ENCODE peak calls at places on chromosomes 4 and X, in eight cellular contexts. L, D, B, Y, U, W, Q and Z are unnamed samples.

GRCh38 chr4:2142630-2143427 is 83.7 kb downstream of the NAT8L start:
- DNase-seq in L (no peak), D (no peak), B (no peak), Y (no peak), U (no peak), W (no peak), Q (no peak), Z (no peak)

GRCh38 chrX:15465896-15466651 is 27.1 kb downstream of the PIR start:
- DNase-seq in L (no peak), D (peak; percentile 20), B (no peak), Y (no peak), U (no peak), W (no peak), Q (no peak), Z (no peak)

GRCh38 chr4:140637836-140638235 is 69.1 kb upstream of the UCP1 start:
- DNase-seq in L (peak; percentile 4), D (peak; percentile 45), B (no peak), Y (peak; percentile 57), U (peak; percentile 21), W (no peak), Q (no peak), Z (no peak)

GRCh38 chr4:140163029-140163810 is 9.2 kb upstream of the MAML3 start:
- DNase-seq in L (no peak), D (peak; percentile 70), B (no peak), Y (peak; percentile 38), U (peak; percentile 91), W (no peak), Q (no peak), Z (no peak)

GRCh38 chr4:168632246-168632832 is 135.5 kb downstream of the PALLD start:
- DNase-seq in L (no peak), D (peak; percentile 35), B (no peak), Y (no peak), U (peak; percentile 50), W (no peak), Q (no peak), Z (no peak)

GRCh38 chr4:122508083-122508482 is 51.6 kb upstream of the IL2 start:
- DNase-seq in L (no peak), D (peak; percentile 3), B (no peak), Y (peak; percentile 4), U (no peak), W (no peak), Q (no peak), Z (no peak)

GRCh38 chrX:147498796-147499195 is 412.9 kb upstream of the FMR1 start:
- DNase-seq in L (no peak), D (no peak), B (no peak), Y (no peak), U (no peak), W (no peak), Q (no peak), Z (no peak)

GRCh38 chr4:142406051-142406549 is 440.0 kb downstream of the INPP4B start:
- DNase-seq in L (no peak), D (peak; percentile 35), B (no peak), Y (peak; percentile 69), U (no peak), W (no peak), Q (no peak), Z (no peak)

GRCh38 chr4:72817012-72817411 is 248.0 kb upstream of the ADAMTS3 start:
- DNase-seq in L (no peak), D (peak; percentile 44), B (no peak), Y (no peak), U (no peak), W (no peak), Q (no peak), Z (no peak)

GRCh38 chr4:118224239-118224829 is 128.5 kb downstream of the PRSS12 start:
- DNase-seq in L (no peak), D (peak; percentile 70), B (peak; percentile 39), Y (peak; percentile 68), U (peak; percentile 69), W (no peak), Q (peak; percentile 12), Z (no peak)

GRCh38 chr4:34733185-34733916 is 1511.0 kb downstream of the ARAP2 start:
- DNase-seq in L (no peak), D (no peak), B (no peak), Y (no peak), U (no peak), W (no peak), Q (no peak), Z (no peak)

GRCh38 chrX:150759568-150760416 is 66.6 kb downstream of the MTMR1 start:
- DNase-seq in L (no peak), D (no peak), B (no peak), Y (no peak), U (no peak), W (no peak), Q (no peak), Z (no peak)

GRCh38 chr4:25767877-25768475 is 94.8 kb downstream of the SEL1L3 start:
- DNase-seq in L (no peak), D (peak; percentile 82), B (peak; percentile 12), Y (peak; percentile 75), U (peak; percentile 79), W (no peak), Q (no peak), Z (no peak)

GRCh38 chr4:71026086-71026485 is 32.6 kb downstream of the DCK start:
- DNase-seq in L (no peak), D (peak; percentile 88), B (no peak), Y (peak; percentile 77), U (peak; percentile 82), W (no peak), Q (no peak), Z (no peak)

GRCh38 chr4:170374770-170375169 is 285.0 kb upstream of the AADAT start:
- DNase-seq in L (no peak), D (peak; percentile 43), B (no peak), Y (peak; percentile 65), U (no peak), W (no peak), Q (peak; percentile 38), Z (no peak)

GRCh38 chr4:128825226-128825625 is 15.7 kb downstream of the JADE1 start:
- DNase-seq in L (no peak), D (peak; percentile 17), B (no peak), Y (peak; percentile 78), U (no peak), W (no peak), Q (no peak), Z (no peak)

GRCh38 chrX:136574548-136574947 is 42.5 kb downstream of the VGLL1 start:
- DNase-seq in L (no peak), D (no peak), B (peak; percentile 40), Y (no peak), U (no peak), W (no peak), Q (no peak), Z (no peak)

GRCh38 chr4:4994312-4995097 is 24.8 kb downstream of the CYTL1 start:
- DNase-seq in L (no peak), D (no peak), B (no peak), Y (no peak), U (no peak), W (no peak), Q (no peak), Z (no peak)

GRCh38 chr4:147057631-147057980 is 111.9 kb upstream of the TTC29 start:
- DNase-seq in L (no peak), D (peak; percentile 53), B (no peak), Y (peak; percentile 24), U (peak; percentile 78), W (no peak), Q (no peak), Z (no peak)

GRCh38 chr4:97720869-97721432 is 422.3 kb downstream of the STPG2 start:
- DNase-seq in L (no peak), D (no peak), B (peak; percentile 21), Y (peak; percentile 67), U (peak; percentile 93), W (no peak), Q (no peak), Z (no peak)

GRCh38 chr4:69858683-69859082 is 1.3 kb downstream of the SULT1E1 start:
- DNase-seq in L (no peak), D (no peak), B (peak; percentile 77), Y (peak; percentile 90), U (peak; percentile 77), W (no peak), Q (no peak), Z (no peak)

GRCh38 chr4:6523251-6523650 is 50.8 kb upstream of the PPP2R2C start:
- DNase-seq in L (no peak), D (peak; percentile 26), B (no peak), Y (no peak), U (no peak), W (no peak), Q (no peak), Z (no peak)

GRCh38 chr4:183738081-183738673 is 79.1 kb downstream of the TRAPPC11 start:
- DNase-seq in L (no peak), D (peak; percentile 90), B (no peak), Y (peak; percentile 96), U (peak; percentile 11), W (no peak), Q (no peak), Z (no peak)

GRCh38 chr4:94889961-94890360 is 132.2 kb downstream of the BMPR1B start:
- DNase-seq in L (no peak), D (peak; percentile 32), B (no peak), Y (peak; percentile 64), U (no peak), W (no peak), Q (no peak), Z (no peak)

GRCh38 chrX:153944140-153944799 is at the start of gene RENBP:
- DNase-seq in L (no peak), D (no peak), B (no peak), Y (no peak), U (no peak), W (peak; percentile 40), Q (no peak), Z (no peak)